ENCODE peak calls at places on chromosome 19, in five cellular contexts. M is cardiac muscle cell, Q is AG04450, F is lung, O is SK-N-SH. P is an unnamed sample. For H3K27me3, the result is how much of the 10 kb centered on the place peaks cover.

GRCh38 chr19:23460656-23461055 is 65.4 kb upstream of the ZNF91 start:
- DNase-seq in M (no peak), Q (no peak), F (no peak), O (no peak), P (no peak)

GRCh38 chr19:45852941-45853340 is 10.0 kb downstream of the SYMPK start:
- DNase-seq in M (no peak), Q (no peak), F (peak), O (no peak), P (no peak)

GRCh38 chr19:731000-731399 is 19.9 kb upstream of the MISP start:
- DNase-seq in M (no peak), Q (no peak), F (no peak), O (no peak), P (no peak)

GRCh38 chr19:30253581-30253996 is 118.6 kb upstream of the ZNF536 start:
- DNase-seq in M (no peak), Q (no peak), F (no peak), O (peak), P (peak)

GRCh38 chr19:3383121-3383722 is 16.8 kb downstream of the NFIC start:
- DNase-seq in M (no peak), Q (no peak), F (no peak), O (no peak), P (no peak)

GRCh38 chr19:58268344-58268743 is 10.4 kb upstream of the ZNF8 start:
- DNase-seq in M (no peak), Q (no peak), F (no peak), O (no peak), P (no peak)

GRCh38 chr19:13118424-13119193 is 545 bp downstream of the NACC1 start:
- DNase-seq in M (peak), Q (no peak), F (peak), O (peak), P (no peak)

GRCh38 chr19:58398545-58398944 is 3.1 kb downstream of the RNF225 start:
- DNase-seq in M (no peak), Q (no peak), F (no peak), O (no peak), P (no peak)

GRCh38 chr19:17311455-17312248 is 2.3 kb downstream of the DDA1 start:
- DNase-seq in M (peak), Q (no peak), F (no peak), O (no peak), P (no peak)

GRCh38 chr19:57242821-57243220 is 2.4 kb downstream of the ZNF805 start:
- DNase-seq in M (no peak), Q (no peak), F (no peak), O (no peak), P (no peak)

GRCh38 chr19:11138659-11139526 is 16.7 kb downstream of the SPC24 start:
- DNase-seq in M (peak), Q (no peak), F (peak), O (peak), P (peak)

GRCh38 chr19:35757231-35757748 is 461 bp upstream of the HSPB6 start:
- DNase-seq in M (peak), Q (peak), F (peak), O (peak), P (peak)

GRCh38 chr19:51158474-51159129 is 16.5 kb downstream of the SIGLEC7 start:
- DNase-seq in M (peak), Q (no peak), F (peak), O (peak), P (no peak)

GRCh38 chr19:35718345-35719041 is 690 bp downstream of the KMT2B start:
- DNase-seq in M (peak), Q (no peak), F (peak), O (peak), P (peak)

GRCh38 chr19:43229315-43229714 is 23.9 kb upstream of the PSG4 start:
- DNase-seq in M (peak), Q (no peak), F (no peak), O (no peak), P (no peak)

GRCh38 chr19:12766051-12766521 is 9.3 kb downstream of the HOOK2 start:
- DNase-seq in M (no peak), Q (peak), F (peak), O (no peak), P (peak)

GRCh38 chr19:28472111-28472510 is 740.8 kb downstream of the UQCRFS1 start:
- DNase-seq in M (no peak), Q (no peak), F (no peak), O (no peak), P (no peak)

GRCh38 chr19:6378036-6378435 is 2.3 kb upstream of the PSPN start:
- DNase-seq in M (peak), Q (peak), F (no peak), O (no peak), P (no peak)

GRCh38 chr19:38693380-38694223 is 46.2 kb downstream of the ACTN4 start:
- DNase-seq in M (peak), Q (no peak), F (no peak), O (no peak), P (no peak)

GRCh38 chr19:2199215-2199614 is 35.5 kb downstream of the DOT1L start:
- DNase-seq in M (no peak), Q (no peak), F (no peak), O (peak), P (no peak)

GRCh38 chr19:51102991-51103390 is 5.2 kb downstream of the CTU1 start:
- DNase-seq in M (no peak), Q (no peak), F (no peak), O (no peak), P (no peak)

GRCh38 chr19:10718205-10719196 is 622 bp downstream of the DNM2 start:
- DNase-seq in M (peak), Q (no peak), F (peak), O (peak), P (no peak)

GRCh38 chr19:6853868-6854267 is 33.5 kb upstream of the ADGRE1 start:
- DNase-seq in M (no peak), Q (no peak), F (no peak), O (no peak), P (no peak)

GRCh38 chr19:3324405-3324856 is 42.0 kb upstream of the NFIC start:
- DNase-seq in M (peak), Q (no peak), F (peak), O (peak), P (no peak)

GRCh38 chr19:2691951-2692350 is 10.5 kb downstream of the GNG7 start:
- DNase-seq in M (no peak), Q (no peak), F (no peak), O (no peak), P (peak)

GRCh38 chr19:45931055-45931454 is 16.5 kb upstream of the NANOS2 start:
- DNase-seq in M (no peak), Q (no peak), F (no peak), O (no peak), P (no peak)

GRCh38 chr19:35063940-35064818 is 22.7 kb downstream of the HPN start:
- DNase-seq in M (peak), Q (no peak), F (no peak), O (no peak), P (no peak)

GRCh38 chr19:4183967-4184717 is 1.7 kb downstream of the ANKRD24 start:
- DNase-seq in M (no peak), Q (no peak), F (no peak), O (no peak), P (peak)

GRCh38 chr19:5994407-5995165 is 16.6 kb upstream of the RANBP3 start:
- DNase-seq in M (no peak), Q (no peak), F (no peak), O (no peak), P (no peak)

GRCh38 chr19:1884291-1884718 is 991 bp downstream of the ABHD17A start:
- DNase-seq in M (no peak), Q (no peak), F (no peak), O (no peak), P (no peak)

GRCh38 chr19:4061178-4061682 is 5.5 kb downstream of the ZBTB7A start:
- DNase-seq in M (peak), Q (no peak), F (peak), O (no peak), P (no peak)

GRCh38 chr19:12611361-12611699 is 610 bp downstream of the ZNF791 start:
- DNase-seq in M (peak), Q (peak), F (peak), O (peak), P (peak)

GRCh38 chr19:37466277-37466797 is 907 bp downstream of the ZNF569 start:
- DNase-seq in M (no peak), Q (no peak), F (no peak), O (no peak), P (no peak)

GRCh38 chr19:57719901-57720519 is 7.4 kb downstream of the ZNF671 start:
- DNase-seq in M (no peak), Q (no peak), F (no peak), O (no peak), P (no peak)

GRCh38 chr19:30350995-30351394 is 21.2 kb upstream of the ZNF536 start:
- DNase-seq in M (no peak), Q (no peak), F (no peak), O (no peak), P (no peak)

GRCh38 chr19:9828551-9829063 is 889 bp downstream of the UBL5 start:
- DNase-seq in M (no peak), Q (no peak), F (no peak), O (no peak), P (no peak)

GRCh38 chr19:12801466-12802266 is at the start of the genes PRDX2 and THSD8:
- DNase-seq in M (peak), Q (no peak), F (peak), O (peak), P (peak)

GRCh38 chr19:56671613-56671994 is at the start of gene ZNF835:
- DNase-seq in M (peak), Q (no peak), F (peak), O (peak), P (peak)

GRCh38 chr19:11168568-11168967 is 13.0 kb upstream of the SPC24 start:
- DNase-seq in M (peak), Q (peak), F (no peak), O (no peak), P (no peak)

GRCh38 chr19:8612807-8613171 is 2.3 kb upstream of the ADAMTS10 start:
- DNase-seq in M (no peak), Q (no peak), F (no peak), O (no peak), P (no peak)

GRCh38 chr19:47609885-47610545 is 1.1 kb downstream of the BICRA start:
- DNase-seq in M (peak), Q (no peak), F (peak), O (peak), P (peak)

GRCh38 chr19:47608908-47609879 is at the start of gene BICRA:
- DNase-seq in M (peak), Q (peak), F (peak), O (peak), P (peak)

GRCh38 chr19:47610546-47610894 is 1.6 kb downstream of the BICRA start:
- DNase-seq in M (no peak), Q (no peak), F (no peak), O (no peak), P (no peak)

GRCh38 chr19:47607564-47608073 is 1.3 kb upstream of the BICRA start:
- DNase-seq in M (no peak), Q (no peak), F (no peak), O (no peak), P (no peak)

GRCh38 chr19:47608074-47608907 is 643 bp upstream of the BICRA start:
- DNase-seq in M (peak), Q (peak), F (peak), O (peak), P (peak)
- TF ChIP-seq CTCF in M (no peak), Q (peak), F (no peak), O (no peak), P (peak)

GRCh38 chr19:41929536-41930071 is 1.4 kb upstream of the ERFL start:
- DNase-seq in M (no peak), Q (no peak), F (no peak), O (no peak), P (no peak)

GRCh38 chr19:41927810-41928192 is 448 bp downstream of the ERFL start:
- DNase-seq in M (no peak), Q (no peak), F (no peak), O (peak), P (no peak)

GRCh38 chr19:41928754-41929535 is 696 bp upstream of the ERFL start:
- DNase-seq in M (no peak), Q (no peak), F (no peak), O (no peak), P (no peak)

GRCh38 chr19:41926861-41927809 is 1.1 kb downstream of the ERFL start:
- DNase-seq in M (no peak), Q (no peak), F (no peak), O (no peak), P (no peak)

GRCh38 chr19:41928221-41928683 is at the start of gene ERFL:
- DNase-seq in M (no peak), Q (no peak), F (no peak), O (peak), P (no peak)
- H3K4me3 ChIP-seq in M (peak), Q (peak), F (no peak), O (peak), P (peak)

GRCh38 chr19:33303791-33304759 is 1.7 kb upstream of the CEBPA start:
- DNase-seq in M (peak), Q (no peak), F (no peak), O (no peak), P (no peak)

GRCh38 chr19:33302974-33303790 is 848 bp upstream of the CEBPA start:
- DNase-seq in M (peak), Q (no peak), F (no peak), O (peak), P (no peak)

GRCh38 chr19:33301900-33302174 is 497 bp downstream of the CEBPA start:
- DNase-seq in M (no peak), Q (no peak), F (no peak), O (no peak), P (no peak)

GRCh38 chr19:33301011-33301899 is 1.1 kb downstream of the CEBPA start:
- DNase-seq in M (peak), Q (no peak), F (peak), O (peak), P (no peak)

DNA sequence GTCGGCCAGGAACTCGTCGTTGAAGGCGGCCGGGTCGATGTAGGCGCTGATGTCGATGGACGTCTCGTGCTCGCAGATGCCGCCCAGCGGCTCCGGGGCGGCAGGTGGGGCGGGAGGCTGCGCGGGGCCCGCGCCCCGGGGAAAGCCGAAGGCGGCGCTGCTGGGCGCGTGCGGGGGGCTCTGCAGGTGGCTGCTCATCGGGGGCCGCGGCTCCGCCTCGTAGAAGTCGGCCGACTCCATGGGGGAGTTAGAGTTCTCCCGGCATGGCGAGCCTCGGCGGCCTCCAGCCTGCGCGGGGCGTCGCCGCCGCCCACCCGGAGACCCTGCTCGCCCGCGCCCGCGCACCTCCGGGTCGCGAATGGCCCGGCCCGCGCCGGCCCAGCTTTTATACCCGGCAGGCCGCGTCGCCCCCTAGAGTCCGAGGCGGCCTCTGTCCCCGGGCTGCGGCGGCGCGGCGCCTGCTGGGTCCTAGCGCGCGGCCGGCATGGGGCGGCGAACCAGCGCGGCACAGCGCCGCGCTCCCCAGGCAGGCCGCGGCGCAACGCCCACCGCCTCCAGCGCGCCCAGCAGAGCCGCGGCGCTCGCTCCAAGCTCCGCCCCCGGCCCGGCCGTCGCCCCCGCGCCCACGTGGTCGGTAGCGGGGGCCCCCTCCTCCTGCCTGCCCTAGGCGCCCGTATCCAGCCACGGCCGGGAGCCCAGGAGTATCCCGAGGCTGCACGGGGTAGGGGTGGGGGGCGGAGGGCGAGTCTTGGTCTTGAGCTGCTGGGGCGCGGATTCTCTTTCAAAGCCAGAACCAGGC is at the start of gene CEBPA:
- DNase-seq in M (peak), Q (peak), F (peak), O (peak), P (peak)
- H3K27me3 ChIP-seq in M (under half), Q (half or more), F (under half), O (half or more), P (under half)

GRCh38 chr19:55079400-55080038 is 3.9 kb downstream of the EPS8L1 start:
- DNase-seq in M (no peak), Q (no peak), F (no peak), O (no peak), P (no peak)

GRCh38 chr19:55081773-55082022 is 6.0 kb downstream of the EPS8L1 start:
- DNase-seq in M (no peak), Q (no peak), F (no peak), O (peak), P (no peak)

GRCh38 chr19:55080121-55080914 is 4.6 kb downstream of the EPS8L1 start:
- DNase-seq in M (peak), Q (peak), F (peak), O (peak), P (no peak)

GRCh38 chr19:55082023-55082851 is 6.6 kb downstream of the EPS8L1 start:
- DNase-seq in M (peak), Q (no peak), F (no peak), O (peak), P (no peak)

DNA sequence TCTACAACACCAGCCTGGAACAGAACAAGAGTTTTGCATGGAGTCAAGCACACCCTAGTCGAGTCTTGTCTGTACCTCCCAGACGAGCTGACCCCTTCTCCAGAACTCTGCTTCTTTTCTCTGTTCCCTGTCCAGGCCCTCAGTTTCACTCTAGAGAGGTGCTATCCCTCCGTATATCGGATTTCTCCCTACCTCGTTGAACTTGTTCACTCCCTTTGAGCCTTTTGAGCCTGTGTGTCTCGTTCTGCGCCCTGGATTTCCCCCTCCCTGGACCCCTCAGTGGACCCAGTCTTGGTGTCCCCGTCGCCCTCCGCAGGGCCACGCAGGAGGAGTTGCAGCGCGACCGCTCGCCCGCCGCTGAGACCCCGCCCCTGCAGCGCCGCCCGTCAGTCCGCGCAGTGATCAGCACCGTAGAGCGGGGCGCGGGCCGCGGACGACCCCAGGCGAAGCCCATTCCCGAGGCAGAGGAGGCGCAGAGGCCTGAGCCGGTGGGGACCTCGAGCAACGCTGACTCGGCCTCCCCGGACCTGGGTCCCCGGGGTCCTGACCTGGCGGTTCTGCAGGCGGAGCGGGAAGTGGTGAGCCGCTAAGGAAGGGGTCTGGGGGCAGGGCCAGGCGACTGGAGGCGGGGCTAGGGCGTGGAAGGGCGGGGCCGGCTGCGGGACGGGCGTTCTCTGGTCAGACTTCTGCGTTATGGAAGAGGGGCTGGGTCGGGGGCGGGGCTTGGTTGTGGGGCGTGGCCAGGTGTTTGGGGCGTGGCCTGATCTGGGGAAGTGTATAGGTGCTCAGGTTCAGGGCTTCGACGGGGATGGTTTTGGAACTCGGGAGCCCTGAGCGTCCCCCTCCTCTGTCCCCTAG is 5.5 kb downstream of the EPS8L1 start:
- DNase-seq in M (peak), Q (no peak), F (peak), O (peak), P (no peak)
- TF ChIP-seq CTCF in M (no peak), Q (no peak), F (no peak), O (no peak), P (no peak)

DNA sequence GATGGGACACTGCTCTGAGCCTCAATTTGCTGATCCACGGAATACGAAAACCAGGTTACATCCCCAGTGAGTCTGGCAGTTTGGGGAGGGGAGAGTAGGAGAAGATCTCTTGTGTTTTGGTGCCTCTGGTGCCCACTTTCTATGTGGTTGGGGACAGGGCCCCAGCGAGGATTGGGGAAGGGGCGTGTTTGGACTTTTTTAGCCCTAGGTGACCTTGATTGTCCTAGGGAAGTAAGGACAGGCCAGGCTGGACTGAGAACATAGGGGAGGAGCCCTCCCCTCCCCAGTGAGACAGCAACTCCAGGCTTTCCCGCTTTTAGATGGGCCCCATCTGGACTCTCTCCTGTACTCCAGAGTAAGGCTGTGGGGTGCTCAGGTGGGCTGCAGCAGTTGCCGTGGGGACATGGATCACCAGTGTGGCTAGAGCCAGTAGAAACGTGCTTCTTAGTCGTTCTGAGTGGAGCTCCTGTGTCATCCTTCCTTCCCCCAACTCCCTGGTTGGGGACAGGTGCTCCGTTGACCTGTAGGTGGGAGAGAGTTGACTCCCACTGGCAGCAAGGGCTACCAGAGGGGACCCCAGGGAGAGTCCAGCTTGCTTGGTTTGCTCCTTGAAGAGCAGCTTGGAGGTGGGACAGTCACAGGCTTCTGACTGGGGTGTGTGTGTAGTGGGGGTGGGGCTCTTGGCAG is 4.3 kb downstream of the EGLN2 start:
- DNase-seq in M (no peak), Q (no peak), F (no peak), O (no peak), P (no peak)
- H3K4me3 ChIP-seq in M (no peak), Q (peak), F (no peak), O (no peak), P (peak)

DNA sequence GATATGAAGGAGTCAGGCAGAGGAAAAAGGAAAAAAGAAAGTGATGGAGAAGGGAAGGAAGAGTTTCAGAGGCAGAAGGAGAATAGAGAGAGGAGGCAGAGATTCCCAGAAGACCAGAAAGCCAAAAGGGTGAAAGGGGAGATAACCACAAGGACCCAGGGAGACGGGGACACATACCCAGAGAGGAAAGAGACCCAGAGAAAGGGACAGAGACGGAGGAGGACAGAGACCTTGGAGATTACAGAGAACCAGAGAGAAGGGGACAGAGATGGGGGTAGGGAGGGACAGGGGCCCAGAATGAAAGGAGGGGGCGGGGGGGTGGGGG is 1.4 kb downstream of the PTH2 start:
- DNase-seq in M (no peak), Q (no peak), F (no peak), O (no peak), P (no peak)
- H3K27me3 ChIP-seq in M (half or more), Q (half or more), F (under half), O (half or more), P (half or more)

P was measured in dorsolateral prefrontal cortex.